ENCODE peak calls at places on chromosomes 2 and 18, in six cellular contexts. G, H, C, Z, O and J are unnamed samples.

GRCh38 chr2:33289961-33290360 is 186.5 kb upstream of the RASGRP3 start:
- DNase-seq in G (no peak), H (no peak), C (no peak), Z (no peak), O (no peak), J (no peak)

GRCh38 chr18:12606592-12607315 is 51.2 kb downstream of the SPIRE1 start:
- DNase-seq in G (no peak), H (no peak), C (peak), Z (no peak), O (no peak), J (peak)

GRCh38 chr2:97653874-97654273 is 8.0 kb downstream of the COX5B start:
- DNase-seq in G (no peak), H (no peak), C (no peak), Z (no peak), O (no peak), J (no peak)

GRCh38 chr2:226048625-226049024 is 649.1 kb downstream of the NYAP2 start:
- DNase-seq in G (no peak), H (no peak), C (peak), Z (no peak), O (no peak), J (peak)

GRCh38 chr2:51706220-51706619 is 674.3 kb upstream of the NRXN1 start:
- DNase-seq in G (no peak), H (no peak), C (no peak), Z (no peak), O (no peak), J (no peak)

GRCh38 chr2:12615509-12615908 is 101.2 kb upstream of the TRIB2 start:
- DNase-seq in G (no peak), H (no peak), C (peak), Z (no peak), O (no peak), J (no peak)

GRCh38 chr2:74939919-74940812 is 18.3 kb upstream of the POLE4 start:
- DNase-seq in G (no peak), H (no peak), C (no peak), Z (no peak), O (peak), J (no peak)

GRCh38 chr2:218270721-218271486 is 585 bp downstream of the PNKD start:
- DNase-seq in G (no peak), H (no peak), C (no peak), Z (no peak), O (no peak), J (no peak)

GRCh38 chr2:159807183-159808037 is 9.4 kb upstream of the CD302 start:
- DNase-seq in G (no peak), H (no peak), C (peak), Z (peak), O (peak), J (peak)

GRCh38 chr2:167844714-167845530 is 402.5 kb downstream of the STK39 start:
- DNase-seq in G (no peak), H (no peak), C (no peak), Z (no peak), O (no peak), J (no peak)

GRCh38 chr18:13236411-13236810 is 17.9 kb downstream of the LDLRAD4 start:
- DNase-seq in G (no peak), H (peak), C (no peak), Z (no peak), O (no peak), J (no peak)

GRCh38 chr2:98502556-98503335 is 58.1 kb downstream of the INPP4A start:
- DNase-seq in G (no peak), H (no peak), C (peak), Z (no peak), O (no peak), J (peak)

GRCh38 chr18:77127769-77128671 is 4.6 kb downstream of the MBP start:
- DNase-seq in G (no peak), H (no peak), C (peak), Z (peak), O (no peak), J (peak)

GRCh38 chr2:118474151-118474561 is 373.3 kb downstream of the EN1 start:
- DNase-seq in G (no peak), H (no peak), C (no peak), Z (no peak), O (no peak), J (no peak)

GRCh38 chr2:234451242-234451641 is 45.6 kb downstream of the ARL4C start:
- DNase-seq in G (no peak), H (no peak), C (no peak), Z (no peak), O (no peak), J (no peak)

GRCh38 chr2:127591221-127591923 is 54.6 kb upstream of the GPR17 start:
- DNase-seq in G (peak), H (peak), C (peak), Z (peak), O (peak), J (peak)

GRCh38 chr2:151774506-151774905 is 40.2 kb upstream of the NEB start:
- DNase-seq in G (no peak), H (no peak), C (peak), Z (no peak), O (no peak), J (peak)

GRCh38 chr2:69030791-69031190 is 17.8 kb downstream of the ANTXR1 start:
- DNase-seq in G (no peak), H (no peak), C (no peak), Z (no peak), O (no peak), J (no peak)

GRCh38 chr2:219698684-219699439 is 71.4 kb downstream of the SLC4A3 start:
- DNase-seq in G (no peak), H (no peak), C (no peak), Z (no peak), O (no peak), J (no peak)

GRCh38 chr2:171319164-171319810 is 114.5 kb downstream of the METTL8 start:
- DNase-seq in G (no peak), H (no peak), C (peak), Z (no peak), O (no peak), J (peak)

GRCh38 chr18:42310956-42311355 is 355.9 kb downstream of the PIK3C3 start:
- DNase-seq in G (peak), H (no peak), C (peak), Z (peak), O (no peak), J (peak)

GRCh38 chr2:197862556-197862955 is 58.2 kb downstream of the PLCL1 start:
- DNase-seq in G (no peak), H (no peak), C (no peak), Z (no peak), O (no peak), J (peak)

GRCh38 chr18:32096936-32097335 is 5.3 kb downstream of the RNF138 start:
- DNase-seq in G (no peak), H (no peak), C (no peak), Z (no peak), O (no peak), J (no peak)

GRCh38 chr2:196101325-196101981 is 32.8 kb upstream of the DNAH7 start:
- DNase-seq in G (no peak), H (peak), C (peak), Z (no peak), O (peak), J (peak)

DNA sequence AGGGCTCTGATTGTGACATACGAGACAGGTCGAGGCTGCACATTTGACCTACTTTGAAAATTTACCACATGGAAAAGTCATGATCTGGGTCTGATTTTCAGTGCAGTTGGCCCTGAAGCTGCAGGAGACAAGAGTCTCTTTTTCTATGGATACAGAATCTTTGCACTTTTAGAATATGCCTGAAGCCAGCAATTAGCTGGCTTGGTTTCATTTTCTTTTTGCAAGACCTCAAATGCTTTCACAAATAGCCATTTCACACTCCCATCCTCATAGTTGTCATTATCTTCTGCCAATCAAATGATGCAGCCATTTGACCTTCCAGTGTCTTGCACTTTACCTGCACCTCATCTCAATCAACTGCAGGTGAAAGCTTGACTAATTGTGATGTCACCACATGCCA is 59.0 kb downstream of the GPR39 start:
- DNase-seq in G (no peak), H (no peak), C (no peak), Z (no peak), O (no peak), J (no peak)
- H3K4me3 ChIP-seq in G (no peak), H (no peak), C (no peak), Z (no peak), O (no peak), J (no peak)

GRCh38 chr2:78768016-78768415 is 257.5 kb upstream of the REG3G start:
- DNase-seq in G (no peak), H (no peak), C (no peak), Z (no peak), O (no peak), J (no peak)
- TF ChIP-seq CTCF in G (no peak), H (no peak), C (no peak), Z (no peak), O (no peak), J (no peak)

GRCh38 chr2:79259296-79259695 is 99.7 kb upstream of the REG3A start:
- DNase-seq in G (no peak), H (no peak), C (no peak), Z (no peak), O (no peak), J (no peak)

DNA sequence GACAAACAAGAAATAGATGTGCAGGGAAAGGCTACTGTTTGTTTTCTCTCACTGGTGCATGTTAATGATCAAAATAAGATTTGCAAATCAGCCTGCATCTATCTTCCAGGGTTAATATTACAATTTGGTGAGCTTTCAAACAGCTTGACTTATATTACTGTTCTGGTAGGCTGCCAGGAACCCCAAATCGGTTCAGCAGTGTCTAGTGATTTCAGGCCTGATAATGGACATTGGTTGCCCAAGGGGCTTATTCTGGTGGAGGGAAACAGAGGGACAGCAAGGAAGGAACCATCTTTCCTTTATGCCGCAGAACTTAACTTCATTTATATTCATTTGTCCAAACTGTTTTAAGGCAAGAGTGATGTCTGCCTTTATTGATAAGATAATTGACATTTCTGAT is 93.8 kb upstream of the REG3A start:
- DNase-seq in G (no peak), H (no peak), C (no peak), Z (no peak), O (no peak), J (no peak)
- H3K4me3 ChIP-seq in G (no peak), H (no peak), C (no peak), Z (no peak), O (no peak), J (no peak)

DNA sequence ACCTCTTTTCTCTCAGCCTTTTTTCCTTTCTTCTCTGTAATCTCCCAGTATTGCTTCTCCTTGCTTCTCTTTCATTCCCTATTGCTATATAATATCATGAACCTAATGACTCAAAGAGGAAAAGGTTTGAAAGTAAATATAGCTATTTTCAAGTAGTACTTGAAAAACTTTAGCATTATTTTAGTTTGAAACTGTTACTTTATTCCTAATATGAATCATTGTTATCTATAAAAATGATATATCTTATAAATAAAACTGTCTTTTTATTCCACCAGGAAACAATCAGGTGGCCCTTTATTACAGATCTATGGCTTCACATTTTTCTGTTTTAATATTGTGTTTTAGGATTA is 311 bp upstream of the SCN1A start:
- DNase-seq in G (no peak), H (no peak), C (no peak), Z (no peak), O (no peak), J (no peak)
- TF ChIP-seq CTCF in G (no peak), H (no peak), C (no peak), Z (no peak), O (no peak), J (no peak)

DNA sequence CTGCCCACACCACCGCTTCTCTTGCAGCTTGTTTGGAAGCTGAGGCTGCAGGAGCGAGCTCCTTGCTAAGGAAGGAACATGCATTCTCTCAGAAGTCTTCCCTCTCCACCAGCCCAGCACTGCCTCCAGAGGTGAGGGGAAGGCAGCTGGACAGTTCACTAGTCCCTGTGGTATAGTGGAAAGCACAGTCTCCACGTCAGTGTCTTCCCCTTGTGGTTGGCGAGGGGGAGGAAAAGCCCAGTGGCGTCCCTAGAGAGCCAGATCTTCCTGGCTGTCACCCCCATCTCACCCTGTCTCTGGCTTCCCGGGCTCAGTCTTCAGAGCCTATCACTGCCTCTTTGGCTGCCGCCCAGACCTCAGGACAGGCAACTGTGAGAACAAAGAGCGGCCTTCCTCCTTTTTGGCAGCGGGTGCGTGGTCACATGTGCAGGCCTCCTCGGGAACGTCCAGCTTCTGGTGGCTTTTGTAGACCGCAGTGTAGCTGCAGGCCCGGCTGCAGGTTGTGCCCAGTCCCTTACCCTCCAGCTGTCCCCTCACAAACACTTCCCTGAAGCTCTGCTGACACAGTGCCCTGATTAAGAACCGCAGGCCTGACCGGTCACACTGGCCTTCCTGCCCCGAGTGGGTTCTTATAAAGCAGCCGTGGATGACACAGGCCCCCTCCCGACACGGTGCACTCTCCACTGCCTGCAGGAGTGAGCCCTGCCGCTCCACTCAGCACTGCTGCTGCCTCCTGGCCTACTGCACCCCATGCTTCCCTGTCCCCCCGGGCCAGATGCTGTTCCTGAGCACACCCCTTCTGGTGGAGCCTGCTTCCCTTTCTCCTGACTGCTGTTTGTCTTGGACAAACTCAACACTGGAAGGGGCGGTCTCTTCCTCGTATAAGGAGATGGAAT is 90.9 kb downstream of the RNF144A start:
- DNase-seq in G (peak), H (peak), C (peak), Z (peak), O (peak), J (peak)
- H3K4me3 ChIP-seq in G (peak), H (no peak), C (no peak), Z (peak), O (no peak), J (no peak)

DNA sequence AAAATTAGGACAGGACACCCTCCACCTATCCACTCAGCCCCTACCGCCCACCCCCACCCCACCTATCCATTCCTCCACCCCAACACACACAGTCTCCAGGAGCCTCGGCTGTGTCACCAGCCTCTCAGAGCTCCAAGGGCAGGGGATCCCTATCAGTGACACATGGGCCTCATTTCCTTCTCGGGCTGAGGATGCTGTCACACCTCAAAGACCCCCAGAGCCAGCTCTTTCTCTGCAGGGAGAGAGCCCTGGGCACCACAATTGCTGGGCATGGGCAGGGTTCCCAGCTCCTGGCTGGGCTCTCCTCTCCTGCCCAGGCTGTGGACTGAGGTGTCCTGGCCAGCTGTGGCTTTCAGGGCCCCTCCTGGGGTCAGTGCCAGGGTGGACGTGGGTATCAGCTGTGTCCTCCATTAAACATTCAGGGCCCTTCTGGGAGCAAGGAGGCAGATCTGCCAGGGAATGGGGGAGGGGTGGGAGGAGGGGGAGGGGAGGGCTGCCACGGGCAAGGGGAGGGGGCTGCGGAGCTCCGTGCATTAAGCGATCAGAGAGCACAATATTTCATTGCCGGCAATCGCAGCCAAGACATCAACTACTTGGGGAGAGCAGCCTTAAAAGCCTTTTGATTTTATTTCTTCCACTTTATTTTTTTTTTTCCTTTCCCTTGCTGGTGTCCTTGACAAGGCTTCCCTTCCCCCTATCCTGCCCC is 14.3 kb upstream of the ECEL1 start:
- DNase-seq in G (no peak), H (no peak), C (no peak), Z (no peak), O (no peak), J (no peak)
- TF ChIP-seq CTCF in G (no peak), H (no peak), C (no peak), Z (no peak), O (no peak), J (no peak)

GRCh38 chr2:138503652-138504051 is 2.1 kb downstream of the SPOPL start:
- DNase-seq in G (no peak), H (no peak), C (no peak), Z (no peak), O (no peak), J (no peak)

GRCh38 chr2:138504092-138504491 is 2.5 kb downstream of the SPOPL start:
- DNase-seq in G (no peak), H (no peak), C (no peak), Z (no peak), O (no peak), J (no peak)

GRCh38 chr2:138501427-138502252 is at the start of gene SPOPL:
- DNase-seq in G (peak), H (peak), C (peak), Z (peak), O (peak), J (peak)

GRCh38 chr2:138502253-138503086 is 900 bp downstream of the SPOPL start:
- DNase-seq in G (no peak), H (no peak), C (peak), Z (no peak), O (no peak), J (no peak)

GRCh38 chr2:138503087-138503442 is 1.5 kb downstream of the SPOPL start:
- DNase-seq in G (no peak), H (no peak), C (peak), Z (no peak), O (no peak), J (no peak)
- H3K4me3 ChIP-seq in G (peak), H (peak), C (peak), Z (peak), O (peak), J (peak)

DNA sequence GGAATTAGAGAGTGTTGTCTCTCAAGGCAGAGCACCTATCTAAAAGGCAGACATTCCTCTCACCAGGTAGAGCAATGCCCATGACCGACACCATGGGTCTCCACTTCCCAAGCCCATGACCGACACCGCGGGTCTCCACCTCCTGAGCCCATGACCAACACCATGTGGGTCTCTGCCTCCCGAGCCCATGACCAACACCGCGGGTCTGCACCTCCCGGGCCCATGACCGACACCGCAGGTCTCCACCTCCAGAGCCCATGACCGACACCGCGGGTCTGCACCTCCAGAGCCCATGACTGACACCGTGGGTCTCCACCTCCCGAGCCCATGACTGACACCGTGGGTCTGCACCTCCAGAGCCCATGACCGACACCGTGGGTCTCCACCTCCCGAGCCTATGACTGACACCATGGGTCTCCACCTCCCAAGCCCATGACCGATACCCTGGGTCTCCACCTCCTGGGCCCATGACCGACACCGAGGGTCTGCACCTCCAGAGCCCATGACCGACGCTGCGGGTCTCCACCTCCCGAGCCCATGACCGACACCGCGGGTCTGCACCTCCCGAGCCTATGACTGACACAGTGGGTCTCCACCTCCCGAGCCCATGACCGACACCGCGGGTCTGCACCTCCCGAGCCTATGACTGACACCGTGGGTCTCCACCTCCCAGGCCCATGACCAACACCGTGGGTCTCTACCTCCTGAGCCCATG is 262.4 kb upstream of the SALL3 start:
- DNase-seq in G (no peak), H (peak), C (no peak), Z (no peak), O (no peak), J (no peak)
- TF ChIP-seq CTCF in G (no peak), H (no peak), C (no peak), Z (no peak), O (no peak), J (no peak)

DNA sequence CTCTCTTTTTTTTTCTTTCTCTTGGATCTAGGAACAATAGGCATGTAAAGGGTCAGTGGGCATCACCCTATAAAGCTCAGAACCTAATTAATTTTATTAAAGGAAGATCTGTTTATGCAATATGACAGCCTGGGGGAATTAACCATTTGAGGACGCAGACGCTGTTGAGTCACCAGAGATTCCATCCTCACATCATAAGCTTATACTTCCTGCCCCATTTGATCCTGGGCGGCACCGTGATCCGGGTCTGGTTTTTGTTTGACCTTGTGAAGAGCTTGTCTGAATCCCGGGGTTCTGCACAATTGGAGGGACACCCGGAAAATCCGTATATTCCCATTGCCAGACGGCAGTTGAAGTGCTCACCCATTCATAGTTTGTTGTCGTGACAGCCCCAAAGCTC is 16.8 kb upstream of the BCL11A start:
- DNase-seq in G (no peak), H (no peak), C (no peak), Z (no peak), O (no peak), J (no peak)
- H3K4me3 ChIP-seq in G (peak), H (no peak), C (no peak), Z (no peak), O (no peak), J (no peak)